ENCODE peak calls at places on chromosomes 7 and 10, in nine cellular contexts. B is CD8-positive, alpha-beta T cell; I is stimulated activated CD8-positive, alpha-beta memory T cell treated with anti-CD3 and anti-CD28 coated beads, Interleukin-15, amount 100 ng/mL, for 1 hour; X is RWPE1; L is endodermal cell; K is fibroblast of mammary gland; V is neural progenitor cell; A is NCI-H1694 treated with DMSO at 0.1 percent for 48 hours; G is GM13976. C is an unnamed sample.

GRCh38 chr10:119496282-119496681 is 46.2 kb downstream of the RGS10 start:
- DNase-seq in B (no peak), I (no peak), X (no peak), L (no peak), K (no peak), V (no peak), A (no peak), G (peak; percentile 58), C (no peak)

GRCh38 chr7:137977173-137977572 is 24.7 kb downstream of the CREB3L2 start:
- DNase-seq in B (no peak), I (no peak), X (no peak), L (no peak), K (peak; percentile 74), V (no peak), A (no peak), G (no peak), C (no peak)

GRCh38 chr7:88480266-88480665 is 173.6 kb upstream of the STEAP4 start:
- DNase-seq in B (no peak), I (no peak), X (no peak), L (no peak), K (no peak), V (peak; percentile 11), A (no peak), G (no peak), C (peak; percentile 58)

GRCh38 chr10:21989453-21990154 is 13.9 kb downstream of the DNAJC1 start:
- DNase-seq in B (peak; percentile 11), I (no peak), X (peak; percentile 52), L (peak; percentile 83), K (peak; percentile 65), V (peak; percentile 83), A (peak; percentile 15), G (peak; percentile 45), C (peak; percentile 55)

GRCh38 chr10:109977382-109977806 is 30.4 kb upstream of the ADD3 start:
- DNase-seq in B (no peak), I (no peak), X (no peak), L (no peak), K (no peak), V (no peak), A (no peak), G (no peak), C (no peak)

GRCh38 chr10:28822719-28823464 is 145.6 kb downstream of the BAMBI start:
- DNase-seq in B (no peak), I (no peak), X (no peak), L (no peak), K (no peak), V (no peak), A (no peak), G (no peak), C (no peak)

GRCh38 chr7:128017880-128018845 is 13.1 kb downstream of the LRRC4 start:
- DNase-seq in B (no peak), I (no peak), X (peak; percentile 19), L (peak; percentile 55), K (no peak), V (no peak), A (peak; percentile 50), G (no peak), C (no peak)

GRCh38 chr7:159143780-159144755 is 599 bp downstream of the VIPR2 start:
- DNase-seq in B (no peak), I (no peak), X (no peak), L (peak; percentile 75), K (no peak), V (peak; percentile 80), A (no peak), G (no peak), C (no peak)

GRCh38 chr7:140771826-140772225 is 75.3 kb downstream of the NDUFB2 start:
- DNase-seq in B (no peak), I (no peak), X (no peak), L (no peak), K (no peak), V (no peak), A (no peak), G (no peak), C (no peak)

GRCh38 chr7:29471444-29472138 is 92.0 kb upstream of the PRR15 start:
- DNase-seq in B (no peak), I (no peak), X (no peak), L (no peak), K (no peak), V (no peak), A (peak; percentile 31), G (no peak), C (no peak)

GRCh38 chr10:7423521-7423920 is 12.7 kb upstream of the SFMBT2 start:
- DNase-seq in B (no peak), I (no peak), X (no peak), L (peak; percentile 72), K (no peak), V (peak; percentile 7), A (no peak), G (no peak), C (no peak)

GRCh38 chr10:69653561-69653960 is 23.5 kb downstream of the FAM241B start:
- DNase-seq in B (no peak), I (no peak), X (no peak), L (no peak), K (no peak), V (no peak), A (no peak), G (no peak), C (no peak)

GRCh38 chr10:16644146-16644545 is 122.5 kb upstream of the C1QL3 start:
- DNase-seq in B (no peak), I (no peak), X (peak; percentile 83), L (no peak), K (peak; percentile 54), V (no peak), A (no peak), G (no peak), C (no peak)

GRCh38 chr7:68977709-68978108 is 620.6 kb upstream of the AUTS2 start:
- DNase-seq in B (no peak), I (no peak), X (no peak), L (no peak), K (peak; percentile 44), V (no peak), A (no peak), G (no peak), C (no peak)

GRCh38 chr7:154581251-154581890 is 421.6 kb downstream of the PAXIP1 start:
- DNase-seq in B (no peak), I (no peak), X (no peak), L (no peak), K (no peak), V (no peak), A (no peak), G (no peak), C (no peak)

GRCh38 chr10:78713659-78714058 is 355.1 kb upstream of the ZMIZ1 start:
- DNase-seq in B (no peak), I (no peak), X (no peak), L (no peak), K (no peak), V (no peak), A (no peak), G (no peak), C (no peak)

GRCh38 chr10:13938940-13939339 is 352.2 kb downstream of the PRPF18 start:
- DNase-seq in B (no peak), I (no peak), X (no peak), L (no peak), K (peak; percentile 41), V (no peak), A (no peak), G (no peak), C (no peak)

GRCh38 chr10:84429926-84430520 is 101.6 kb downstream of the CCSER2 start:
- DNase-seq in B (peak; percentile 45), I (peak; percentile 40), X (peak; percentile 64), L (peak; percentile 94), K (peak; percentile 60), V (peak; percentile 84), A (no peak), G (peak; percentile 48), C (peak; percentile 27)

GRCh38 chr7:2005746-2006145 is 227.0 kb downstream of the MAD1L1 start:
- DNase-seq in B (no peak), I (no peak), X (no peak), L (no peak), K (no peak), V (no peak), A (no peak), G (no peak), C (no peak)

GRCh38 chr10:113497203-113497602 is 55.6 kb upstream of the HABP2 start:
- DNase-seq in B (no peak), I (no peak), X (no peak), L (no peak), K (no peak), V (no peak), A (no peak), G (no peak), C (no peak)

GRCh38 chr10:68249297-68249696 is 17.4 kb upstream of the ATOH7 start:
- DNase-seq in B (no peak), I (no peak), X (no peak), L (no peak), K (no peak), V (no peak), A (no peak), G (no peak), C (peak; percentile 31)

GRCh38 chr7:32043688-32044087 is 26.5 kb downstream of the PDE1C start:
- DNase-seq in B (no peak), I (no peak), X (no peak), L (no peak), K (peak; percentile 75), V (no peak), A (no peak), G (no peak), C (no peak)

GRCh38 chr10:1151071-1152033 is 95.2 kb downstream of the WDR37 start:
- DNase-seq in B (no peak), I (no peak), X (no peak), L (no peak), K (peak; percentile 13), V (no peak), A (no peak), G (no peak), C (no peak)

GRCh38 chr10:71975087-71975890 is 11.1 kb downstream of the CHST3 start:
- DNase-seq in B (no peak), I (no peak), X (no peak), L (no peak), K (no peak), V (no peak), A (no peak), G (peak; percentile 16), C (no peak)

GRCh38 chr7:156640949-156641485 is 443 bp downstream of the RNF32 start:
- DNase-seq in B (peak; percentile 49), I (peak; percentile 21), X (peak; percentile 49), L (no peak), K (peak; percentile 45), V (no peak), A (no peak), G (no peak), C (peak; percentile 36)

GRCh38 chr7:83161186-83161585 is 1.5 kb downstream of the PCLO start:
- DNase-seq in B (no peak), I (no peak), X (no peak), L (no peak), K (no peak), V (peak; percentile 13), A (no peak), G (no peak), C (no peak)

C was measured in cerebellum.